ENCODE peak calls at places on chromosomes 12 and 14, in ten cellular contexts. E is tibial artery, S is endodermal cell, O is thoracic aorta, R is transverse colon, L is body of pancreas, P is dorsolateral prefrontal cortex, C is ovary, I is astrocyte, N is esophagus squamous epithelium. F is an unnamed sample.

GRCh38 chr12:12684375-12685106 is 11.4 kb downstream of the GPR19 start:
- DNase-seq in P (peak; percentile 90), O (no peak), L (peak; percentile 23), N (no peak), C (no peak), I (no peak), R (no peak), E (no peak), S (peak; percentile 95), F (peak; percentile 53)

GRCh38 chr12:92357584-92358261 is 212.1 kb upstream of the BTG1 start:
- DNase-seq in I (no peak), O (no peak), N (no peak), S (no peak), L (no peak), P (no peak), E (no peak), R (no peak), C (no peak), F (no peak)

GRCh38 chr12:5429741-5430557 is 2.0 kb upstream of the NTF3 start:
- DNase-seq in O (no peak), R (no peak), E (no peak), P (no peak), N (no peak), C (no peak), S (peak; percentile 88), L (no peak), I (no peak), F (no peak)

GRCh38 chr14:67428501-67429031 is 16.6 kb upstream of the PLEK2 start:
- DNase-seq in C (no peak), S (peak; percentile 80), I (peak; percentile 75), L (peak; percentile 63), P (no peak), O (no peak), R (peak; percentile 41), N (no peak), E (no peak), F (no peak)

GRCh38 chr14:89549381-89550102 is 132.5 kb upstream of the FOXN3 start:
- DNase-seq in E (no peak), S (no peak), L (no peak), P (no peak), N (no peak), C (no peak), O (no peak), I (peak; percentile 34), R (no peak), F (no peak)

GRCh38 chr14:93105362-93105761 is 10.4 kb downstream of the ITPK1 start:
- DNase-seq in R (peak; percentile 57), E (peak; percentile 57), L (peak; percentile 34), N (no peak), O (no peak), P (no peak), S (no peak), I (peak; percentile 80), C (no peak), F (no peak)

GRCh38 chr12:105954891-105955607 is 183.7 kb downstream of the NUAK1 start:
- DNase-seq in S (no peak), I (no peak), L (no peak), E (no peak), O (no peak), C (no peak), N (no peak), P (no peak), R (no peak), F (no peak)

GRCh38 chr12:15853877-15854276 is 28.3 kb upstream of the STRAP start:
- DNase-seq in N (no peak), C (no peak), P (no peak), O (no peak), L (no peak), I (no peak), R (no peak), S (no peak), E (no peak), F (no peak)

GRCh38 chr12:57641699-57642442 is 8.9 kb upstream of the B4GALNT1 start:
- DNase-seq in C (no peak), O (no peak), E (no peak), S (no peak), I (no peak), L (peak; percentile 67), R (no peak), P (no peak), N (no peak), F (no peak)

GRCh38 chr12:69007166-69007857 is 74.3 kb upstream of the CPM start:
- DNase-seq in P (no peak), C (peak; percentile 39), R (peak; percentile 29), O (no peak), N (no peak), L (peak; percentile 9), S (peak; percentile 72), I (peak; percentile 76), E (no peak), F (peak; percentile 29)

GRCh38 chr12:123237646-123238329 is 4.6 kb downstream of the MTRFR start:
- DNase-seq in I (peak; percentile 22), E (peak; percentile 76), R (peak; percentile 72), P (peak; percentile 53), C (peak; percentile 60), S (peak; percentile 87), N (no peak), L (peak; percentile 74), O (peak; percentile 48), F (peak; percentile 78)

GRCh38 chr14:29536886-29537511 is 390.6 kb downstream of the PRKD1 start:
- DNase-seq in R (no peak), N (no peak), E (no peak), I (peak; percentile 8), C (no peak), P (no peak), L (no peak), O (no peak), S (no peak), F (no peak)
- TF ChIP-seq CTCF in R (no peak), N (peak; percentile 35), E (no peak), I (peak; percentile 40), C (no peak), P (peak; percentile 64), L (peak; percentile 44), O (peak; percentile 9), S (peak; percentile 68), F (no peak)

GRCh38 chr12:115319641-115320040 is 635.7 kb upstream of the TBX3 start:
- DNase-seq in C (no peak), L (no peak), P (no peak), S (no peak), I (no peak), O (no peak), N (no peak), E (no peak), R (no peak), F (no peak)

GRCh38 chr12:115320451-115320850 is 636.5 kb upstream of the TBX3 start:
- DNase-seq in N (no peak), C (no peak), O (no peak), S (no peak), E (no peak), L (no peak), P (no peak), R (no peak), I (no peak), F (no peak)

GRCh38 chr12:115320967-115321366 is 637.0 kb upstream of the TBX3 start:
- DNase-seq in I (no peak), O (peak; percentile 20), S (no peak), C (no peak), N (no peak), E (peak; percentile 46), L (peak; percentile 21), P (no peak), R (no peak), F (no peak)

GRCh38 chr12:115323223-115323905 is 639.4 kb upstream of the TBX3 start:
- DNase-seq in S (no peak), P (no peak), I (peak; percentile 54), R (no peak), N (no peak), C (no peak), E (no peak), L (no peak), O (no peak), F (no peak)

DNA sequence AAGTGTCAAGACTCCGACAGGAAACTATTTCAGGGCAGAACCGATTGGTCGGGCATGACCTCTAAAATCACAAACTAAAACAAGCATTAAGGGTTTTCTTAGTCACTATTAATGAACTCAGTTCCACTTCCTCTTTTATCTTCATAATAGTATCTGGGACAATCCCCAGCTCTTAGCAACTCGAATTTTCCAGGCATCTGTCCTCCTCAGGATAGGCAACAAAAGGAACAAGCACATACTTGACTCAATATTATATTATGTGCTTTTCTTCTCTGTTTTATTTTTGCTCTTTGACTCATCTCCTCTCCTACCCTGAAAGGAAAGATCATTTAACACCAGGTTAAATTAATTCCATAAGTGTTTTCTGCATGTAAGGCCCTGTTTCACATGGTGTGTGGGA is 638.3 kb upstream of the TBX3 start:
- DNase-seq in O (no peak), R (no peak), S (no peak), P (no peak), C (no peak), L (no peak), I (peak; percentile 51), N (no peak), E (no peak), F (no peak)
- H3K27ac ChIP-seq in O (no peak overlapping the region), R (no peak overlapping the region), S (no peak overlapping the region), P (no peak overlapping the region), C (no peak overlapping the region), L (no peak overlapping the region), I (peak overlapping the region; percentile 53), N (no peak overlapping the region), E (no peak overlapping the region), F (no peak overlapping the region)

GRCh38 chr14:104843006-104843405 is 22.1 kb upstream of the CEP170B start:
- DNase-seq in S (no peak), C (no peak), E (no peak), L (no peak), P (no peak), O (no peak), I (no peak), R (no peak), N (no peak), F (no peak)

GRCh38 chr14:104845033-104845666 is 19.9 kb upstream of the CEP170B start:
- DNase-seq in P (no peak), S (no peak), R (no peak), C (no peak), L (no peak), O (no peak), E (no peak), N (no peak), I (no peak), F (no peak)

GRCh38 chr14:104844306-104845032 is 20.6 kb upstream of the CEP170B start:
- DNase-seq in R (no peak), I (no peak), E (no peak), L (no peak), C (no peak), S (peak; percentile 83), N (no peak), P (peak; percentile 57), O (no peak), F (peak; percentile 50)

GRCh38 chr14:104841730-104842129 is 23.3 kb upstream of the CEP170B start:
- DNase-seq in L (no peak), P (no peak), I (no peak), R (no peak), S (no peak), N (no peak), E (no peak), O (no peak), C (no peak), F (no peak)

GRCh38 chr14:104843442-104844305 is 21.4 kb upstream of the CEP170B start:
- DNase-seq in I (no peak), N (no peak), O (no peak), C (no peak), R (no peak), P (peak; percentile 51), S (peak; percentile 87), E (no peak), L (peak; percentile 25), F (peak; percentile 44)
- H3K27me3 ChIP-seq in I (peaks cover 40% of the 10 kb centered on the region), N (peaks cover 10% of the 10 kb centered on the region), O (peaks cover 6% of the 10 kb centered on the region), C (no peaks in the 10 kb centered on the region), R (peaks cover 81% of the 10 kb centered on the region), P (no peaks in the 10 kb centered on the region), S (peaks cover 17% of the 10 kb centered on the region), E (peaks cover 68% of the 10 kb centered on the region), L (no peaks in the 10 kb centered on the region), F (no peaks in the 10 kb centered on the region)

GRCh38 chr14:86035882-86036281 is 505.9 kb downstream of the FLRT2 start:
- DNase-seq in R (no peak), L (peak; percentile 8), O (no peak), I (no peak), N (no peak), E (no peak), C (no peak), S (peak; percentile 83), P (no peak), F (peak; percentile 36)
- TF ChIP-seq CTCF in R (no peak), L (peak; percentile 23), O (no peak), I (no peak), N (no peak), E (no peak), C (no peak), S (peak; percentile 88), P (no peak), F (peak; percentile 20)